ENCODE peak calls at places on chromosomes 6 and 20, in six cellular contexts. T is NCI-H510A; G is stimulated activated CD4-positive, alpha-beta T cell treated with anti-CD3 and anti-CD28 coated beads, Interleukin-4, amount 100 ng/mL, for 48 hours; Q is Daoy; L is left ventricle myocardium superior; Y is fibroblast of lung. C is an unnamed sample.

GRCh38 chr20:35702824-35703695 is 3.9 kb downstream of the ROMO1 start:
- DNase-seq in T (no peak), G (no peak), Q (no peak), L (no peak), Y (no peak), C (peak; percentile 19)

GRCh38 chr6:44339763-44340625 is 2.5 kb upstream of the SPATS1 start:
- DNase-seq in T (no peak), G (peak; percentile 7), Q (peak; percentile 51), L (no peak), Y (no peak), C (no peak)

GRCh38 chr20:59618131-59618530 is 13.8 kb downstream of the PHACTR3 start:
- DNase-seq in T (no peak), G (no peak), Q (no peak), L (no peak), Y (no peak), C (no peak)

GRCh38 chr20:20083796-20084195 is 31.5 kb downstream of the CFAP61 start:
- DNase-seq in T (peak; percentile 74), G (no peak), Q (no peak), L (no peak), Y (peak; percentile 45), C (no peak)

GRCh38 chr20:58137651-58138265 is 90.7 kb downstream of the ANKRD60 start:
- DNase-seq in T (no peak), G (no peak), Q (no peak), L (no peak), Y (no peak), C (no peak)

GRCh38 chr6:168934856-168935627 is 318.6 kb downstream of the THBS2 start:
- DNase-seq in T (no peak), G (no peak), Q (no peak), L (no peak), Y (peak; percentile 8), C (no peak)

GRCh38 chr20:9388160-9388825 is 126.1 kb upstream of the LAMP5 start:
- DNase-seq in T (no peak), G (no peak), Q (no peak), L (no peak), Y (no peak), C (no peak)

GRCh38 chr20:36775196-36775595 is 1.6 kb upstream of the DSN1 start:
- DNase-seq in T (no peak), G (no peak), Q (no peak), L (no peak), Y (no peak), C (no peak)

GRCh38 chr20:9235518-9235917 is 166.6 kb downstream of the PLCB4 start:
- DNase-seq in T (no peak), G (no peak), Q (peak; percentile 26), L (no peak), Y (peak; percentile 66), C (no peak)

GRCh38 chr6:15715060-15715459 is 52.2 kb upstream of the DTNBP1 start:
- DNase-seq in T (no peak), G (no peak), Q (peak; percentile 24), L (no peak), Y (no peak), C (no peak)

GRCh38 chr20:24963672-24964517 is 14.8 kb downstream of the CST7 start:
- DNase-seq in T (no peak), G (no peak), Q (no peak), L (no peak), Y (no peak), C (no peak)

GRCh38 chr6:18515767-18516166 is 128.6 kb downstream of the RNF144B start:
- DNase-seq in T (no peak), G (no peak), Q (peak; percentile 48), L (no peak), Y (no peak), C (no peak)

GRCh38 chr20:22795897-22796296 is 211.5 kb upstream of the FOXA2 start:
- DNase-seq in T (no peak), G (no peak), Q (peak; percentile 92), L (peak; percentile 50), Y (peak; percentile 98), C (no peak)

GRCh38 chr20:8693709-8694108 is 375.2 kb upstream of the PLCB4 start:
- DNase-seq in T (no peak), G (no peak), Q (no peak), L (no peak), Y (peak; percentile 45), C (no peak)

GRCh38 chr20:12372557-12372956 is 454.9 kb downstream of the BTBD3 start:
- DNase-seq in T (peak; percentile 81), G (no peak), Q (no peak), L (no peak), Y (no peak), C (no peak)